ENCODE peak calls at places on chromosomes 6 and 20, in seven cellular contexts. One of them, this sample, is unnamed.

GRCh38 chr20:1341561-1342265 is 12.8 kb upstream of the SDCBP2 start:
- DNase-seq in esophagus squamous epithelium: no peak
- DNase-seq in colonic mucosa: peak; percentile 7
- DNase-seq in foreskin fibroblast: peak; percentile 83
- DNase-seq in WERI-Rb-1: peak; percentile 38
- DNase-seq in endodermal cell: peak; percentile 20
- DNase-seq in CD8-positive, alpha-beta T cell: no peak
- DNase-seq in this sample: peak; percentile 64

GRCh38 chr6:146433881-146434741 is 109.5 kb upstream of the RAB32 start:
- DNase-seq in CD8-positive, alpha-beta T cell: no peak
- DNase-seq in esophagus squamous epithelium: no peak
- DNase-seq in foreskin fibroblast: peak; percentile 6
- DNase-seq in WERI-Rb-1: no peak
- DNase-seq in colonic mucosa: no peak
- DNase-seq in endodermal cell: peak; percentile 76
- DNase-seq in this sample: peak; percentile 22

GRCh38 chr20:59802471-59803221 is 130.8 kb downstream of the SYCP2 start:
- DNase-seq in colonic mucosa: peak; percentile 9
- DNase-seq in CD8-positive, alpha-beta T cell: no peak
- DNase-seq in WERI-Rb-1: no peak
- DNase-seq in esophagus squamous epithelium: no peak
- DNase-seq in endodermal cell: no peak
- DNase-seq in foreskin fibroblast: no peak
- DNase-seq in this sample: no peak

GRCh38 chr20:1417273-1417672 is 24.4 kb upstream of the FKBP1A start:
- DNase-seq in esophagus squamous epithelium: no peak
- DNase-seq in CD8-positive, alpha-beta T cell: no peak
- DNase-seq in foreskin fibroblast: peak; percentile 61
- DNase-seq in WERI-Rb-1: peak; percentile 72
- DNase-seq in endodermal cell: no peak
- DNase-seq in colonic mucosa: no peak
- DNase-seq in this sample: no peak

GRCh38 chr20:10007158-10007557 is 27.6 kb upstream of the ANKEF1 start:
- DNase-seq in esophagus squamous epithelium: no peak
- DNase-seq in foreskin fibroblast: no peak
- DNase-seq in colonic mucosa: no peak
- DNase-seq in WERI-Rb-1: no peak
- DNase-seq in endodermal cell: no peak
- DNase-seq in CD8-positive, alpha-beta T cell: no peak
- DNase-seq in this sample: no peak

GRCh38 chr20:48066256-48066655 is 281.0 kb upstream of the SULF2 start:
- DNase-seq in colonic mucosa: no peak
- DNase-seq in WERI-Rb-1: no peak
- DNase-seq in endodermal cell: no peak
- DNase-seq in esophagus squamous epithelium: no peak
- DNase-seq in CD8-positive, alpha-beta T cell: no peak
- DNase-seq in foreskin fibroblast: peak; percentile 61
- DNase-seq in this sample: no peak

GRCh38 chr20:4795394-4795793 is 73.7 kb downstream of the PRND start:
- DNase-seq in esophagus squamous epithelium: no peak
- DNase-seq in CD8-positive, alpha-beta T cell: peak; percentile 17
- DNase-seq in foreskin fibroblast: peak; percentile 40
- DNase-seq in colonic mucosa: no peak
- DNase-seq in WERI-Rb-1: no peak
- DNase-seq in endodermal cell: peak; percentile 78
- DNase-seq in this sample: peak; percentile 73

GRCh38 chr20:62360854-62361798 is 6.0 kb downstream of the LAMA5 start:
- DNase-seq in esophagus squamous epithelium: no peak
- DNase-seq in WERI-Rb-1: peak; percentile 8
- DNase-seq in foreskin fibroblast: no peak
- DNase-seq in colonic mucosa: peak; percentile 65
- DNase-seq in endodermal cell: peak; percentile 87
- DNase-seq in CD8-positive, alpha-beta T cell: no peak
- DNase-seq in this sample: no peak

GRCh38 chr6:151399679-151400078 is 8.3 kb upstream of the ZBTB2 start:
- DNase-seq in colonic mucosa: no peak
- DNase-seq in foreskin fibroblast: no peak
- DNase-seq in WERI-Rb-1: no peak
- DNase-seq in CD8-positive, alpha-beta T cell: no peak
- DNase-seq in esophagus squamous epithelium: no peak
- DNase-seq in endodermal cell: no peak
- DNase-seq in this sample: no peak

GRCh38 chr6:154848580-154848979 is 115.4 kb downstream of the SCAF8 start:
- DNase-seq in CD8-positive, alpha-beta T cell: no peak
- DNase-seq in WERI-Rb-1: no peak
- DNase-seq in colonic mucosa: no peak
- DNase-seq in foreskin fibroblast: no peak
- DNase-seq in esophagus squamous epithelium: no peak
- DNase-seq in endodermal cell: no peak
- DNase-seq in this sample: peak; percentile 24

GRCh38 chr6:68638225-68638900 is 3.3 kb downstream of the ADGRB3 start:
- DNase-seq in colonic mucosa: no peak
- DNase-seq in endodermal cell: peak; percentile 51
- DNase-seq in CD8-positive, alpha-beta T cell: no peak
- DNase-seq in WERI-Rb-1: peak; percentile 22
- DNase-seq in esophagus squamous epithelium: no peak
- DNase-seq in foreskin fibroblast: peak; percentile 27
- DNase-seq in this sample: peak; percentile 64

GRCh38 chr6:5128351-5128750 is 43.2 kb downstream of the PPP1R3G start:
- DNase-seq in CD8-positive, alpha-beta T cell: no peak
- DNase-seq in esophagus squamous epithelium: no peak
- DNase-seq in foreskin fibroblast: no peak
- DNase-seq in colonic mucosa: no peak
- DNase-seq in endodermal cell: no peak
- DNase-seq in WERI-Rb-1: no peak
- DNase-seq in this sample: no peak

DNA sequence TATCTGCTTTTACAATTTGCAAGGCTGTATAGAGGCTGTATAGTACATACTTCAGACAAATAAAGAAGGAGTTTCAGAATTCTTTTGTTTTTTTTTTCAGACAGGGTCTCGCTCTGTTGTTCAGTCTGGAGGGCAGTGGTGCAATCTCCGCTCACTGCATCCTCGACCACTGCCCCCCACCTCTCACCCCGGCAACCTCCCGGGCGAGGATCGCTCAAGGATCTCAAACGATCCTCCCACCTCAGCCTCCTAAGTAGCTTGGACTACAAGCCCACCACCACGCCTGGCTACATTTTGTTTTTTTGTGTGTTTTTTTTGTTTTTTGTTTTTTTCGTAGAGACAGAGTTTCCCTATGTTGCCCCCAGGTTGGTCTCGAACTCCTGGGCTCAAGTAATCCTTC is 1.8 kb downstream of the FASTKD5 start:
- DNase-seq in endodermal cell: no peak
- DNase-seq in esophagus squamous epithelium: no peak
- DNase-seq in foreskin fibroblast: no peak
- DNase-seq in WERI-Rb-1: no peak
- DNase-seq in CD8-positive, alpha-beta T cell: no peak
- DNase-seq in colonic mucosa: no peak
- DNase-seq in this sample: no peak
- H3K4me3 ChIP-seq in endodermal cell: peak overlapping the region; percentile 39
- H3K4me3 ChIP-seq in esophagus squamous epithelium: peak overlapping the region; percentile 96
- H3K4me3 ChIP-seq in foreskin fibroblast: peak overlapping the region; percentile 90
- H3K4me3 ChIP-seq in WERI-Rb-1: no peak overlapping the region
- H3K4me3 ChIP-seq in CD8-positive, alpha-beta T cell: no peak overlapping the region
- H3K4me3 ChIP-seq in colonic mucosa: peak overlapping the region; percentile 98
- H3K4me3 ChIP-seq in this sample: peak overlapping the region; percentile 43

DNA sequence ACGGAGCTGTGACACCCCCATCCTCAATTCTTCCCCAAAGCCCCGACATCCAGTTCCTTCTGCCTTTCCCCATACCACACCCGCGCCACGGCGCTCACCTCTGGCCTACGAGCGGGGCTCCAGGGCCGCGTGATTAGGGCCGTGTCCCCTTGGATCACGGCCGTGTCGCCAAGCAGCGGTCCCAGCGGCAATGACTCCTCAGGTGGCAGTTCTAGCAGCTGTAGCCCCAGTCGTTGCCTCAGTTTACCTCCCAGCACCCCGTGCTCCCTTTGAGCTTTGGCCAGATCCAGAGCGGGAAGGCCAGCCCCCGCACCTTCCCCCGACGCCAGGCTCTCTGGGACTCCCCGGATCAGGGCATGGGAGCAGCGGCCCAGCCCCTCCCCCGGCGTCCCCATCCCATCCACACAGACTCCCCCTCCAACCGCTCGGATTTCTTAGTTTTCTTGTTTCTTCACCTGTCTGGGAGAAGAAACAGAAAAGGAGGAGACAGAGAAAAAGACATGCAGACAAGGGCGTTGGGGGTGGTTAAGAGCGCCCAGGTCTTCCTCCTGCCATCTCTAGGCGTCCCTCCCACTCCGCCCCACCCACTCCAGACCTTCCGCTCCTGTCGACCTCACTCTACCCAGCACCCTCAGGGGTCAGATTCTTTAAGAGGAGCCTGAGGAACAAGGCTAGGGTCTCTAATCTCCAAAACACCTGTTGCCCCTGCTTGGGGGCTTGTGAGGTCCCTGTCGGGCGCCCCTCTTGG is at the start of gene DDAH2:
- DNase-seq in endodermal cell: no peak
- DNase-seq in foreskin fibroblast: no peak
- DNase-seq in colonic mucosa: no peak
- DNase-seq in esophagus squamous epithelium: no peak
- DNase-seq in WERI-Rb-1: no peak
- DNase-seq in CD8-positive, alpha-beta T cell: no peak
- DNase-seq in this sample: no peak
- TF ChIP-seq CTCF in endodermal cell: peak; percentile 78
- TF ChIP-seq CTCF in foreskin fibroblast: no peak
- TF ChIP-seq CTCF in colonic mucosa: no peak
- TF ChIP-seq CTCF in esophagus squamous epithelium: no peak
- TF ChIP-seq CTCF in WERI-Rb-1: peak; percentile 90
- TF ChIP-seq CTCF in CD8-positive, alpha-beta T cell: no peak
- TF ChIP-seq CTCF in this sample: peak; percentile 37

GRCh38 chr6:129660346-129660676 is 49.7 kb downstream of the ARHGAP18 start:
- DNase-seq in endodermal cell: no peak
- DNase-seq in colonic mucosa: no peak
- DNase-seq in WERI-Rb-1: no peak
- DNase-seq in CD8-positive, alpha-beta T cell: no peak
- DNase-seq in esophagus squamous epithelium: no peak
- DNase-seq in foreskin fibroblast: no peak
- DNase-seq in this sample: no peak
- H3K4me3 ChIP-seq in endodermal cell: no peak overlapping the region
- H3K4me3 ChIP-seq in colonic mucosa: no peak overlapping the region
- H3K4me3 ChIP-seq in WERI-Rb-1: no peak overlapping the region
- H3K4me3 ChIP-seq in CD8-positive, alpha-beta T cell: no peak overlapping the region
- H3K4me3 ChIP-seq in esophagus squamous epithelium: no peak overlapping the region
- H3K4me3 ChIP-seq in foreskin fibroblast: peak overlapping the region; percentile 13
- H3K4me3 ChIP-seq in this sample: no peak overlapping the region

GRCh38 chr6:147625946-147626345 is 117.5 kb downstream of the SAMD5 start:
- DNase-seq in foreskin fibroblast: no peak
- DNase-seq in esophagus squamous epithelium: no peak
- DNase-seq in endodermal cell: no peak
- DNase-seq in colonic mucosa: no peak
- DNase-seq in WERI-Rb-1: no peak
- DNase-seq in CD8-positive, alpha-beta T cell: no peak
- DNase-seq in this sample: no peak

GRCh38 chr6:147621280-147621679 is 112.8 kb downstream of the SAMD5 start:
- DNase-seq in CD8-positive, alpha-beta T cell: no peak
- DNase-seq in foreskin fibroblast: peak; percentile 46
- DNase-seq in colonic mucosa: no peak
- DNase-seq in WERI-Rb-1: no peak
- DNase-seq in esophagus squamous epithelium: no peak
- DNase-seq in endodermal cell: no peak
- DNase-seq in this sample: peak; percentile 19

GRCh38 chr6:147624946-147625515 is 116.5 kb downstream of the SAMD5 start:
- DNase-seq in foreskin fibroblast: no peak
- DNase-seq in colonic mucosa: no peak
- DNase-seq in endodermal cell: no peak
- DNase-seq in WERI-Rb-1: no peak
- DNase-seq in CD8-positive, alpha-beta T cell: no peak
- DNase-seq in esophagus squamous epithelium: no peak
- DNase-seq in this sample: no peak
- TF ChIP-seq CTCF in foreskin fibroblast: no peak
- TF ChIP-seq CTCF in colonic mucosa: no peak
- TF ChIP-seq CTCF in endodermal cell: no peak
- TF ChIP-seq CTCF in WERI-Rb-1: no peak
- TF ChIP-seq CTCF in CD8-positive, alpha-beta T cell: no peak
- TF ChIP-seq CTCF in esophagus squamous epithelium: no peak
- TF ChIP-seq CTCF in this sample: no peak

GRCh38 chr6:44216677-44217331 is at the start of gene MYMX:
- DNase-seq in WERI-Rb-1: peak; percentile 57
- DNase-seq in colonic mucosa: no peak
- DNase-seq in esophagus squamous epithelium: no peak
- DNase-seq in CD8-positive, alpha-beta T cell: no peak
- DNase-seq in endodermal cell: peak; percentile 75
- DNase-seq in foreskin fibroblast: no peak
- DNase-seq in this sample: no peak
- H3K4me3 ChIP-seq in WERI-Rb-1: no peak within 1 kb of the TSS
- H3K4me3 ChIP-seq in colonic mucosa: no peak within 1 kb of the TSS
- H3K4me3 ChIP-seq in esophagus squamous epithelium: no peak within 1 kb of the TSS
- H3K4me3 ChIP-seq in CD8-positive, alpha-beta T cell: no peak within 1 kb of the TSS
- H3K4me3 ChIP-seq in endodermal cell: no peak within 1 kb of the TSS
- H3K4me3 ChIP-seq in foreskin fibroblast: no peak within 1 kb of the TSS
- H3K4me3 ChIP-seq in this sample: no peak within 1 kb of the TSS

GRCh38 chr6:36701401-36701991 is 3.9 kb downstream of the RAB44 start:
- DNase-seq in WERI-Rb-1: peak; percentile 66
- DNase-seq in CD8-positive, alpha-beta T cell: no peak
- DNase-seq in colonic mucosa: no peak
- DNase-seq in foreskin fibroblast: no peak
- DNase-seq in esophagus squamous epithelium: no peak
- DNase-seq in endodermal cell: peak; percentile 72
- DNase-seq in this sample: no peak
- TF ChIP-seq CTCF in WERI-Rb-1: peak; percentile 84
- TF ChIP-seq CTCF in CD8-positive, alpha-beta T cell: no peak
- TF ChIP-seq CTCF in colonic mucosa: no peak
- TF ChIP-seq CTCF in foreskin fibroblast: no peak
- TF ChIP-seq CTCF in esophagus squamous epithelium: no peak
- TF ChIP-seq CTCF in endodermal cell: peak; percentile 75
- TF ChIP-seq CTCF in this sample: peak; percentile 12

DNA sequence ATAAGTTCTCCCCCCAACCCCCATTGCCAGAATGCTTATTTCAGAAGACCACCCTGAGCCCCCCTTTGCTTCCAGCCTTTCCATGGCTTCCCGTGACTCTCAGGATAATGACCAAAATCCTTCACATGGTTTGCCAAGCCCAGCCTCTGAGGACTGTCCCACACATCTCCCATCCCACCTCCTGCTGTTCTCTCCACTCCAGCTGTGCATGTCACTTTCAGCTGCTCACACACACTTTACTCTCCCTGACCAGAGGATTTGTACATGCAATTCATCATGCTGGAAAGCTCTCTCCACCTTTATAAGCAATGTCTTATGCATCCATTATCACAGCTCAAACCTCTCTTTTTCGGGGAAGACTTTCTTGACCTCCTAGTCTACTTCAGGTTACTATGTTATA is 164.2 kb downstream of the PRL start:
- DNase-seq in foreskin fibroblast: no peak
- DNase-seq in CD8-positive, alpha-beta T cell: no peak
- DNase-seq in esophagus squamous epithelium: no peak
- DNase-seq in colonic mucosa: no peak
- DNase-seq in WERI-Rb-1: no peak
- DNase-seq in endodermal cell: no peak
- DNase-seq in this sample: no peak
- H3K4me3 ChIP-seq in foreskin fibroblast: no peak overlapping the region
- H3K4me3 ChIP-seq in CD8-positive, alpha-beta T cell: no peak overlapping the region
- H3K4me3 ChIP-seq in esophagus squamous epithelium: no peak overlapping the region
- H3K4me3 ChIP-seq in colonic mucosa: no peak overlapping the region
- H3K4me3 ChIP-seq in WERI-Rb-1: no peak overlapping the region
- H3K4me3 ChIP-seq in endodermal cell: no peak overlapping the region
- H3K4me3 ChIP-seq in this sample: no peak overlapping the region

This sample was measured in fibroblast of the aortic adventitia.